ENCODE peak calls at places on chromosomes 12 and 14, in four cellular contexts. A is RWPE2, G is neural progenitor cell, Z is mesothelial cell of epicardium. R is an unnamed sample.

GRCh38 chr14:101151226-101151929 is 247.9 kb upstream of the RTL1 start:
- DNase-seq in G (peak), A (no peak), Z (no peak), R (no peak)

GRCh38 chr12:19273482-19274330 is 144.2 kb downstream of the PLEKHA5 start:
- DNase-seq in Z (no peak), G (no peak), A (peak), R (peak)

GRCh38 chr12:57793920-57794319 is 11.3 kb downstream of the TSFM start:
- DNase-seq in Z (no peak), G (no peak), A (no peak), R (peak)

GRCh38 chr12:118337194-118337838 is 35.4 kb downstream of the TAOK3 start:
- DNase-seq in Z (no peak), A (no peak), G (no peak), R (peak)

GRCh38 chr14:58922211-58922940 is 266.1 kb upstream of the DAAM1 start:
- DNase-seq in G (no peak), Z (no peak), A (no peak), R (peak)

GRCh38 chr14:102988054-102988453 is 65.6 kb downstream of the AMN start:
- DNase-seq in G (no peak), A (no peak), Z (no peak), R (peak)

GRCh38 chr14:53927171-53927570 is 29.5 kb downstream of the BMP4 start:
- DNase-seq in Z (no peak), A (no peak), G (no peak), R (peak)

GRCh38 chr12:41512531-41512930 is 324.4 kb downstream of the PDZRN4 start:
- DNase-seq in Z (no peak), A (no peak), G (no peak), R (peak)

GRCh38 chr12:31727197-31727596 is 1.6 kb downstream of the AMN1 start:
- DNase-seq in G (no peak), A (no peak), Z (no peak), R (no peak)

GRCh38 chr12:47812797-47813490 is 6.8 kb downstream of the HDAC7 start:
- DNase-seq in A (peak), G (peak), Z (peak), R (peak)

GRCh38 chr12:46064548-46064947 is 74.2 kb upstream of the SCAF11 start:
- DNase-seq in Z (no peak), G (no peak), A (no peak), R (no peak)

GRCh38 chr12:125220404-125221273 is 155.4 kb downstream of the AACS start:
- DNase-seq in G (no peak), A (no peak), Z (no peak), R (peak)

GRCh38 chr12:26327975-26328635 is 132.7 kb downstream of the SSPN start:
- DNase-seq in Z (no peak), G (no peak), A (no peak), R (no peak)

GRCh38 chr12:22437031-22437806 is 102.7 kb upstream of the ST8SIA1 start:
- DNase-seq in A (peak), Z (no peak), G (peak), R (no peak)

GRCh38 chr12:47818382-47818700 is 1.4 kb downstream of the HDAC7 start:
- DNase-seq in G (no peak), A (no peak), Z (no peak), R (no peak)

GRCh38 chr12:32859389-32859788 is 37.2 kb downstream of the PKP2 start:
- DNase-seq in G (no peak), Z (no peak), A (no peak), R (no peak)

GRCh38 chr14:39177168-39177545 is 2.1 kb downstream of the PNN start:
- DNase-seq in Z (no peak), G (no peak), A (no peak), R (no peak)

GRCh38 chr12:11765817-11766794 is 116.6 kb downstream of the ETV6 start:
- DNase-seq in A (no peak), Z (peak), G (no peak), R (peak)

GRCh38 chr12:108107293-108107692 is 21.8 kb upstream of the WSCD2 start:
- DNase-seq in A (no peak), Z (no peak), G (no peak), R (no peak)

GRCh38 chr12:127235771-127236170 is 1031.2 kb upstream of the TMEM132C start:
- DNase-seq in G (no peak), Z (no peak), A (no peak), R (no peak)

DNA sequence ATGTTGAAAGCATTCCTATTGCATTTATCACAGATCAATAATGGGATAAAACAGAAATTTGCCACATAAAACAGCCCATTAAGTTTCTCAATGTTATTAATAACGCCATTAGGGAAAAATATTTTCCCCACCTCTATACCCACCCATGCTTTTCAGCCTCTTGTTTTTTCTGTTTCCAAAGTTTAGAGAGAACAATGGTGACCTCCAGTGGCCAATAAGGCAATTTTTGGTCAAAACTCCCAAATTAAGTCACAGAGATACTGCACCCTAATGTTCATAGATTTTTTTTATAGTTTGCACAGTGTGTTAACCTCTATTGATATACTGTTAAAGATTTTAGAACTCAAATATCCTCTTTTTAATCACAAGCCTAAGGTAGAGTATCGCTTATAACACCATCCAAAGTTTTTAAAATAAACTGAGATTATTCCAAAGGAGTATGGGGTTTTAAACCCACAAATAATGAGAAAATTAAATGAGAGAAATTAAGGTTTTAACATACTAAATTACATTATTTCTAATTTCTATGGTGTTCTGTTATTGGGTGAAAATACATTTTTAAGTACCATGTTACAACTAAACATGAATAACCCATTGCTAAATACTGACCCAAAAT is 184.7 kb upstream of the DCN start:
- DNase-seq in G (no peak), Z (no peak), A (no peak), R (peak)
- TF ChIP-seq CTCF in G (peak), Z (peak), A (peak), R (peak)

GRCh38 chr14:31530136-31530535 is 31.1 kb upstream of the NUBPL start:
- DNase-seq in G (no peak), Z (no peak), A (no peak), R (peak)

GRCh38 chr14:31527087-31527486 is 34.1 kb upstream of the NUBPL start:
- DNase-seq in A (no peak), Z (no peak), G (no peak), R (no peak)

GRCh38 chr14:31529053-31529452 is 32.2 kb upstream of the NUBPL start:
- DNase-seq in Z (no peak), G (no peak), A (no peak), R (peak)

DNA sequence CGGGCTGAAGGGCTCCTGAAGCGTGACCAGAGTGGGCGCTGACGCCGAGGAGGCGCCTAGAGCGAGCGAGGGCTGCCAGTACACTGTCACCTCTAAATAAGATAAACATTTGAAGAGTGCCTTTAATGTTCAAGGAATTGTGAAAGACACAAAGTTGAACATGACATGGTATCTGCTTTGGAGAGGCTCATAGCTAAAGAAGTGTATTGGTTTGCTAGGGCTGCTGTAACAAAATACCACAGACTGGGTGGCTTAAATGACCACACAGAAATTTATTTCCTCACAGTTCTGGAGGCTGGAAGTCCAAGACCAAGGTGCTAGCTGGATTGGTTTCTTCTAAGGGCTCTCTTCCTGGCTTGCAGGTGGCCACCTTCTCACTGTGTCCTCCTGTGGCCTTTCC is 33.7 kb upstream of the NUBPL start:
- DNase-seq in A (no peak), Z (no peak), G (no peak), R (no peak)
- TF ChIP-seq CTCF in A (no peak), Z (no peak), G (no peak), R (no peak)

DNA sequence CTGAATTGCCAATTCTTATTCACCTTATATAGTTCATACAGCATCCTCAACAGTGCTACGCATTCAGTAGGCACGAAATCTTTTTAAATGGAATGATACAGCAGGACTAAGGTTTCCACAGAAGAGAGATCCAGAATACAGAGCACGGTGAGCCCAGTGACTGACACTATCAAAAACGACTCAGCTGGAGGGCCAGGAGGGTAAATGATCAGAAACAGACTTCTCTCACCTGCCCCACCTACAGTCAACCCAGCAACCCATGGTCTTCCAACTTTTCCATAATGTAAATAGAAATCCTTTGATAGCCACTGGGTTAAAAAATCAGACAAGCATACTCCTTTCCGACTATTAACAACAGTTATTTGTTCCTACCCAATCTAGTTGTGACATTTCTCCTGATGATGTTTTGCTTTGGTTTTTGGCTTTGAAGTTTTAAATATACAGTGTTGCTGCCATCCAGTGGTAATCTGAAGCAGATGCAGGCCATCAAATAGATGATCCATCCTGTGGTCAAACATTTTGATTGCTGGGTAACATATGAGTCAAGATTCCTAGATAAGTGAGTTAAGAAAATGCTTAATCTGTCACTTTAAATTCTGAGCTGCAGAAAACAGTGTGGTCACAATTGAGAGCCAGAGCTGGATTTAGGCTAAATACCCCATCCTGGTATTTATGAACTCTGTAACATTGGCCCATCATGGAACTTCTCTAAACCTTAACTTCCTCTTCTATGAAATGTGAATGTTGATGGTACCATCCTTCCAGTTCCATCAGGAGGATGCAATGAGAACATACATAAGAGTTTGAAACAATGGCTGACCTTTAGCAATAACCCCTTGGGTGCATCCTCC is 42.0 kb downstream of the GPHB5 start:
- DNase-seq in G (peak), A (no peak), Z (no peak), R (peak)
- TF ChIP-seq CTCF in G (peak), A (peak), Z (peak), R (peak)

DNA sequence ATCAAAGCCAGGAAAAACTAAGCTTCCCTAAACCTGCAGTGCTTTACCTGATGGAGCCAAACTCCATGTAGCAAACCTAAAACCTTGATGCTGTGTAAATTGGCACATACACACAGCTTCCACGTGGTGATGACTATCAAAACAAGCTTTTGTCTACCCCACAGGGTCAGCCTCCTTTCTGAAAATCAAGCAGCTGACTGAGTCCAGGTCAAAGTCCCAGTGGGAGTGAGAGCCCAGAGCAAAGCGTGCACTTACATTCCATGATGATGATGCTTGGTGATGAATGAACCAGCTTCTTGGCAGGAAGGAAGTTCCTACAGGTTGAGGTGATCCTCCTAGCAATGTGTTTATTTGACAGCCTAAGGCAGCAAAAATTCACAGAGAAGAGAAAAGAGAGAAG is 630.0 kb upstream of the TBX3 start:
- DNase-seq in G (no peak), Z (no peak), A (no peak), R (peak)
- TF ChIP-seq CTCF in G (no peak), Z (no peak), A (no peak), R (no peak)

DNA sequence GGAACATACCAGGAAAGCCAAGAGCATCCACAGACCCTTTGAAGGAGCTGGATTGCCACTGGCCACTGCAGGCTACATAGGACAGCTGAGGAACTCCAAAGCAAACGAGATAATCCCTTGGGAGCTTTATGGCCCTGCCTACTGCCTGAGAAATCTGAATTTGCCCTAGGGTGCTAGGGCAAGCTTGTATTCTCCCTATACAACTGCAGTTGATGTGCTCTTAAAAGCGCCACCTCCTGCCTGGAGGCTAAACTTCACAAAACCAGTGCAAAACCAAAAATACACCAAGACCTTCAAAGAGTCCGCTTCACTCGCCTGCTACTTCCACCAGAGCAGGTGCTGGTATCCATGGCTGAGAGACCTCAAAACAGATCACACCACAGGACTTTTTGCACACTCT is 99.6 kb upstream of the KRR1 start:
- DNase-seq in A (no peak), G (no peak), Z (no peak), R (no peak)
- TF ChIP-seq CTCF in A (no peak), G (no peak), Z (no peak), R (no peak)

R was measured in fibroblast of pulmonary artery.